ENCODE peak calls at places on chromosome 11, in nine cellular contexts. One of them, this sample, is unnamed.

GRCh38 chr11:57868491-57868890 is 106.9 kb downstream of the CTNND1 start:
- DNase-seq in endodermal cell: peak; percentile 73
- DNase-seq in endothelial cell: no peak
- DNase-seq in tibial artery: no peak
- DNase-seq in nephron progenitor cell: no peak
- DNase-seq in fibroblast of lung: no peak
- DNase-seq in OCI-LY7: no peak
- DNase-seq in AG04450: no peak
- DNase-seq in cardiac fibroblast: no peak
- DNase-seq in this sample: no peak

GRCh38 chr11:28911829-28912228 is 803.6 kb downstream of the METTL15 start:
- DNase-seq in AG04450: no peak
- DNase-seq in fibroblast of lung: no peak
- DNase-seq in endothelial cell: no peak
- DNase-seq in tibial artery: no peak
- DNase-seq in cardiac fibroblast: no peak
- DNase-seq in endodermal cell: no peak
- DNase-seq in nephron progenitor cell: no peak
- DNase-seq in OCI-LY7: no peak
- DNase-seq in this sample: no peak

GRCh38 chr11:90701040-90701439 is 478.2 kb upstream of the CHORDC1 start:
- DNase-seq in nephron progenitor cell: no peak
- DNase-seq in tibial artery: no peak
- DNase-seq in endodermal cell: no peak
- DNase-seq in fibroblast of lung: no peak
- DNase-seq in cardiac fibroblast: no peak
- DNase-seq in AG04450: no peak
- DNase-seq in OCI-LY7: no peak
- DNase-seq in endothelial cell: no peak
- DNase-seq in this sample: no peak

GRCh38 chr11:12272821-12273617 is 104.4 kb upstream of the PARVA start:
- DNase-seq in endodermal cell: no peak
- DNase-seq in cardiac fibroblast: no peak
- DNase-seq in endothelial cell: no peak
- DNase-seq in fibroblast of lung: peak; percentile 81
- DNase-seq in OCI-LY7: no peak
- DNase-seq in nephron progenitor cell: no peak
- DNase-seq in AG04450: no peak
- DNase-seq in tibial artery: peak; percentile 60
- DNase-seq in this sample: no peak

GRCh38 chr11:47235163-47235562 is 13.5 kb downstream of the ACP2 start:
- DNase-seq in AG04450: no peak
- DNase-seq in OCI-LY7: no peak
- DNase-seq in tibial artery: no peak
- DNase-seq in endodermal cell: no peak
- DNase-seq in fibroblast of lung: no peak
- DNase-seq in cardiac fibroblast: no peak
- DNase-seq in endothelial cell: no peak
- DNase-seq in nephron progenitor cell: no peak
- DNase-seq in this sample: no peak

GRCh38 chr11:125903753-125904659 is at the start of gene DDX25:
- DNase-seq in nephron progenitor cell: peak; percentile 73
- DNase-seq in cardiac fibroblast: no peak
- DNase-seq in endodermal cell: peak; percentile 89
- DNase-seq in OCI-LY7: no peak
- DNase-seq in endothelial cell: peak; percentile 69
- DNase-seq in tibial artery: no peak
- DNase-seq in AG04450: no peak
- DNase-seq in fibroblast of lung: no peak
- DNase-seq in this sample: peak; percentile 87

GRCh38 chr11:38594881-38595280 is 1996.8 kb upstream of the RAG2 start:
- DNase-seq in endothelial cell: no peak
- DNase-seq in AG04450: no peak
- DNase-seq in tibial artery: no peak
- DNase-seq in fibroblast of lung: no peak
- DNase-seq in endodermal cell: no peak
- DNase-seq in cardiac fibroblast: no peak
- DNase-seq in OCI-LY7: no peak
- DNase-seq in nephron progenitor cell: no peak
- DNase-seq in this sample: no peak

GRCh38 chr11:69480547-69481392 is 693 bp upstream of the LINC01488 start:
- DNase-seq in nephron progenitor cell: no peak
- DNase-seq in AG04450: no peak
- DNase-seq in OCI-LY7: no peak
- DNase-seq in tibial artery: no peak
- DNase-seq in endodermal cell: no peak
- DNase-seq in endothelial cell: no peak
- DNase-seq in cardiac fibroblast: peak; percentile 21
- DNase-seq in fibroblast of lung: peak; percentile 26
- DNase-seq in this sample: peak; percentile 79

GRCh38 chr11:64186205-64187165 is 514 bp downstream of the STIP1 start:
- DNase-seq in AG04450: no peak
- DNase-seq in cardiac fibroblast: no peak
- DNase-seq in tibial artery: no peak
- DNase-seq in endothelial cell: no peak
- DNase-seq in fibroblast of lung: peak; percentile 11
- DNase-seq in nephron progenitor cell: no peak
- DNase-seq in OCI-LY7: peak; percentile 40
- DNase-seq in endodermal cell: no peak
- DNase-seq in this sample: no peak

GRCh38 chr11:107898270-107898669 is 30.0 kb upstream of the RAB39A start:
- DNase-seq in OCI-LY7: peak; percentile 32
- DNase-seq in endodermal cell: no peak
- DNase-seq in AG04450: peak; percentile 20
- DNase-seq in tibial artery: no peak
- DNase-seq in cardiac fibroblast: peak; percentile 66
- DNase-seq in nephron progenitor cell: no peak
- DNase-seq in fibroblast of lung: peak; percentile 50
- DNase-seq in endothelial cell: peak; percentile 6
- DNase-seq in this sample: no peak

GRCh38 chr11:1906146-1906545 is 13.4 kb upstream of the TNNT3 start:
- DNase-seq in endodermal cell: no peak
- DNase-seq in fibroblast of lung: no peak
- DNase-seq in AG04450: no peak
- DNase-seq in nephron progenitor cell: no peak
- DNase-seq in endothelial cell: no peak
- DNase-seq in cardiac fibroblast: peak; percentile 31
- DNase-seq in tibial artery: no peak
- DNase-seq in OCI-LY7: no peak
- DNase-seq in this sample: no peak

GRCh38 chr11:65547446-65548125 is 10.6 kb downstream of the LTBP3 start:
- DNase-seq in endothelial cell: no peak
- DNase-seq in tibial artery: no peak
- DNase-seq in nephron progenitor cell: no peak
- DNase-seq in endodermal cell: peak; percentile 73
- DNase-seq in AG04450: no peak
- DNase-seq in OCI-LY7: peak; percentile 65
- DNase-seq in fibroblast of lung: no peak
- DNase-seq in cardiac fibroblast: no peak
- DNase-seq in this sample: no peak

DNA sequence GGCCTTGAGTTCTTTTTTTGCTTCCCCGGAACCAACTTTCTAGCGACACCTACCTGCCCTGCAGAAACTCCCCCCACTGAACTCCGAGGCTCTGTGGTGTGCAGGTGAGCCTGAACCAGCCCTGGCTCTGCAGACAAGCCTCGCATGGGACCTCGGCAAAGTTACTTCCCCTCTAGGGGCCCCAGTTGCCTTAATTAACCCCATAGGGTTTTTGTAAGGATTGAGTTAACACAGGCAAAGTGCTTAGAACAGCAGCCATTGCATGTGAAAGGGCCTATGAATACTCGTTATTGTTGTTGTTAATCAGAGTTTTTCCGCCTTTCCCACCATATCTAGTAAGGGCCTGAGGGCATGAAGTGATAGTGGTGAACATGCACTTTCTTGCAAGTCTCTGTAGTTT is 12.6 kb upstream of the SYT13 start:
- DNase-seq in endothelial cell: no peak
- DNase-seq in endodermal cell: peak; percentile 86
- DNase-seq in tibial artery: no peak
- DNase-seq in fibroblast of lung: no peak
- DNase-seq in AG04450: no peak
- DNase-seq in OCI-LY7: peak; percentile 72
- DNase-seq in nephron progenitor cell: no peak
- DNase-seq in cardiac fibroblast: no peak
- DNase-seq in this sample: no peak
- TF ChIP-seq CTCF in endothelial cell: no peak
- TF ChIP-seq CTCF in endodermal cell: peak; percentile 48
- TF ChIP-seq CTCF in tibial artery: no peak
- TF ChIP-seq CTCF in fibroblast of lung: no peak
- TF ChIP-seq CTCF in AG04450: no peak
- TF ChIP-seq CTCF in OCI-LY7: peak; percentile 56
- TF ChIP-seq CTCF in nephron progenitor cell: no peak
- TF ChIP-seq CTCF in cardiac fibroblast: no peak
- TF ChIP-seq CTCF in this sample: no peak

GRCh38 chr11:62501432-62501891 is 45.1 kb downstream of the AHNAK start:
- DNase-seq in nephron progenitor cell: peak; percentile 20
- DNase-seq in endothelial cell: no peak
- DNase-seq in fibroblast of lung: peak; percentile 73
- DNase-seq in OCI-LY7: no peak
- DNase-seq in cardiac fibroblast: peak; percentile 35
- DNase-seq in tibial artery: no peak
- DNase-seq in endodermal cell: peak; percentile 61
- DNase-seq in AG04450: no peak
- DNase-seq in this sample: no peak

GRCh38 chr11:62502030-62502730 is 44.4 kb downstream of the AHNAK start:
- DNase-seq in OCI-LY7: no peak
- DNase-seq in cardiac fibroblast: no peak
- DNase-seq in fibroblast of lung: no peak
- DNase-seq in tibial artery: no peak
- DNase-seq in nephron progenitor cell: no peak
- DNase-seq in AG04450: no peak
- DNase-seq in endodermal cell: no peak
- DNase-seq in endothelial cell: no peak
- DNase-seq in this sample: no peak

GRCh38 chr11:62498492-62499286 is 47.9 kb downstream of the AHNAK start:
- DNase-seq in nephron progenitor cell: no peak
- DNase-seq in OCI-LY7: no peak
- DNase-seq in AG04450: no peak
- DNase-seq in fibroblast of lung: no peak
- DNase-seq in endodermal cell: no peak
- DNase-seq in endothelial cell: no peak
- DNase-seq in tibial artery: no peak
- DNase-seq in cardiac fibroblast: no peak
- DNase-seq in this sample: no peak

GRCh38 chr11:62497132-62497915 is 49.3 kb downstream of the AHNAK start:
- DNase-seq in OCI-LY7: peak; percentile 26
- DNase-seq in AG04450: no peak
- DNase-seq in nephron progenitor cell: no peak
- DNase-seq in fibroblast of lung: peak; percentile 73
- DNase-seq in endothelial cell: no peak
- DNase-seq in cardiac fibroblast: peak; percentile 76
- DNase-seq in tibial artery: no peak
- DNase-seq in endodermal cell: peak; percentile 80
- DNase-seq in this sample: no peak

GRCh38 chr11:62500066-62501035 is 46.3 kb downstream of the AHNAK start:
- DNase-seq in tibial artery: no peak
- DNase-seq in AG04450: no peak
- DNase-seq in cardiac fibroblast: no peak
- DNase-seq in nephron progenitor cell: no peak
- DNase-seq in fibroblast of lung: no peak
- DNase-seq in OCI-LY7: no peak
- DNase-seq in endodermal cell: peak; percentile 77
- DNase-seq in endothelial cell: no peak
- DNase-seq in this sample: no peak
- TF ChIP-seq CTCF in tibial artery: no peak
- TF ChIP-seq CTCF in AG04450: no peak
- TF ChIP-seq CTCF in cardiac fibroblast: no peak
- TF ChIP-seq CTCF in nephron progenitor cell: no peak
- TF ChIP-seq CTCF in fibroblast of lung: no peak
- TF ChIP-seq CTCF in OCI-LY7: no peak
- TF ChIP-seq CTCF in endodermal cell: no peak
- TF ChIP-seq CTCF in endothelial cell: no peak
- TF ChIP-seq CTCF in this sample: no peak

DNA sequence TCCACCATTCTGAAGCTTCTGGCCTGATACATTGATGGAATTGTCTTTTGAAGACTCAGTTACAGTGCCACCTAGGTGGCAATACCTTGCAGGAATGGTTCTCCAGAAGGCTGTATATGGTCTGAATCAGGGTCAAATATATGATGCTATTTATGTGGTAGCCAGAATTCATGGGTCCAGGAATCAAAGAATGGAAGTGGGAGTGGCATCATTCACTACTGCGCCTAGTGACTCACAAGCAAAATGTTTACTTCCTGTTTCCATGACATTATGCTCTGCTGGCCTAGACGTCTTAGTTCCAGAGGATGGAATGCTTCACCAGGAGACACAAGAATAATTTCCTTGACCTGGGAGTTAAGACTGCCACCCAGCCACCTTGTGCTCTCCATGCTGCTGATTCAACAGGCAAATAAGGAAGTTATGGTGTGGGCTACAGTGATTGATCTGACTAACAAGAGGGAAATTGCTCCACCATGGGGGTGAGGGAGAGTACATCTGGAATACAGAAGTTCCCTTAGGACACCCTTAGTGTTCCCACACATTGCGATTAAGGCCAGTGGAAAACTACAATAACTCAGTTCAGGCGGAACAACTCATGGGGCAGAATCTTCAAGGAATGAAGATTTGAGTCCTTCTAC is 491.8 kb downstream of the ETS1 start:
- DNase-seq in AG04450: peak; percentile 6
- DNase-seq in endodermal cell: no peak
- DNase-seq in fibroblast of lung: peak; percentile 88
- DNase-seq in cardiac fibroblast: peak; percentile 88
- DNase-seq in tibial artery: no peak
- DNase-seq in OCI-LY7: peak; percentile 3
- DNase-seq in nephron progenitor cell: no peak
- DNase-seq in endothelial cell: no peak
- DNase-seq in this sample: no peak
- TF ChIP-seq CTCF in AG04450: no peak
- TF ChIP-seq CTCF in endodermal cell: peak; percentile 58
- TF ChIP-seq CTCF in fibroblast of lung: no peak
- TF ChIP-seq CTCF in cardiac fibroblast: peak; percentile 23
- TF ChIP-seq CTCF in tibial artery: no peak
- TF ChIP-seq CTCF in OCI-LY7: peak; percentile 62
- TF ChIP-seq CTCF in nephron progenitor cell: no peak
- TF ChIP-seq CTCF in endothelial cell: no peak
- TF ChIP-seq CTCF in this sample: peak; percentile 53

DNA sequence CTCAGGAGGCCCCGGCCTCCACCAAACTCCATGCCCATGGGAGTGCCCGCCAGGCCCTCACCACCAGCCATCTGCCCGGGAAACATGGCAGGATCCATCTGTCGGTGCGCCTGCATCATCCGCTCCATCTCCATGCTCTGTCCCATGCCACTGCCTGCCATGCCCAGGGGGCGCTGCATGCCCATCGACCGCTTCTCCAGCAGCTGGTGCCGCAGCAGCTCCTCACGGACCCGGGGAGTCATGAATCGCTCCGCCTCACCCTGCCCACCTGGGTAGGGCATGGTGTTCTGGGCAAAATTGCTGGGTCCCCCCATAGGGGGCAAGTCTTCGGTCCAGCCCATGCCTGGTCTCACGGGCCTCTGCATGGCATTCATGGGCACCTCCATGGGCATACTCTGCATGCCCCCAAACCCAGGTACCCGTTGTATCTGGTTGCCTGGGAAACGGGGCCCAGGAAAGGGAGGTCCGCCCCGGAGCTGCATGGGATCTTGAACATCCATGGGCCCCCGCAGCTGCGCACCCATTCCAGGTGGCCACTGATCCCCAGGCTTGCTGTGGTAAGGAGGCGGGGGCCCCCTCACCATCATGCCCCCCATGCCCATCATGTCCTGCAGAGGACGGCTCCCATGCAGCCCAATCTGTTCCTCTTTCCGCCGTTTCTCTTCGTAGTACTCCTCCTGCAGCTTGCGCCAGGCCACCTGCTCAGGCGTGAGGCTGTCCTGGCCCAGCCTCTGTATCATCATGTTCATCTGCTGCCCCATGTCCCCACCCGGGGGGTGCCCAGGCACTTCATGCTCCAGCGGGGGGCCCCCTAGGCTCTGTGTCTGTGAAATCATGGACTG is 18.0 kb downstream of the CXCR5 start:
- DNase-seq in endothelial cell: no peak
- DNase-seq in OCI-LY7: no peak
- DNase-seq in fibroblast of lung: no peak
- DNase-seq in AG04450: no peak
- DNase-seq in endodermal cell: no peak
- DNase-seq in nephron progenitor cell: no peak
- DNase-seq in cardiac fibroblast: no peak
- DNase-seq in tibial artery: peak; percentile 70
- DNase-seq in this sample: peak; percentile 83
- TF ChIP-seq CTCF in endothelial cell: no peak
- TF ChIP-seq CTCF in OCI-LY7: no peak
- TF ChIP-seq CTCF in fibroblast of lung: peak; percentile 10
- TF ChIP-seq CTCF in AG04450: no peak
- TF ChIP-seq CTCF in endodermal cell: peak; percentile 24
- TF ChIP-seq CTCF in nephron progenitor cell: no peak
- TF ChIP-seq CTCF in cardiac fibroblast: peak; percentile 5
- TF ChIP-seq CTCF in tibial artery: peak; percentile 6
- TF ChIP-seq CTCF in this sample: peak; percentile 50

This sample was measured in chondrocyte.